ENCODE peak calls at places on chromosomes 13 and 19, in ten cellular contexts. K, W, P, R, Z, S, T, J, N and A are unnamed samples.

GRCh38 chr13:53151692-53152421 is 123.2 kb downstream of the OLFM4 start:
- DNase-seq in S (no peak), W (no peak), K (peak; percentile 39), J (peak; percentile 26), R (peak; percentile 29), N (peak; percentile 34), P (peak; percentile 20), Z (peak; percentile 68), T (no peak), A (peak; percentile 71)

GRCh38 chr19:6340493-6341201 is 7.2 kb upstream of the ACER1 start:
- DNase-seq in J (no peak), Z (no peak), K (no peak), P (no peak), W (no peak), R (no peak), T (no peak), S (no peak), N (no peak), A (no peak)

GRCh38 chr13:46593403-46593802 is 40.4 kb downstream of the LRCH1 start:
- DNase-seq in K (no peak), Z (no peak), S (no peak), P (peak; percentile 46), W (no peak), T (no peak), R (no peak), J (no peak), N (no peak), A (no peak)

GRCh38 chr19:3046621-3047306 is 15.5 kb downstream of the TLE5 start:
- DNase-seq in K (no peak), T (no peak), S (no peak), P (no peak), J (no peak), W (no peak), N (no peak), R (peak; percentile 41), Z (no peak), A (no peak)

GRCh38 chr13:98265669-98266551 is 88.8 kb upstream of the RNF113B start:
- DNase-seq in R (no peak), P (no peak), W (peak; percentile 75), K (no peak), Z (no peak), S (no peak), N (peak; percentile 64), J (no peak), T (no peak), A (no peak)

GRCh38 chr19:45186509-45187334 is 8.1 kb downstream of the BLOC1S3 start:
- DNase-seq in P (no peak), R (no peak), T (no peak), J (no peak), W (no peak), K (no peak), Z (no peak), S (no peak), N (peak; percentile 62), A (no peak)

GRCh38 chr19:35388277-35389054 is 17.6 kb downstream of the GPR42 start:
- DNase-seq in T (no peak), Z (no peak), K (no peak), W (no peak), J (no peak), S (no peak), R (no peak), P (no peak), N (no peak), A (no peak)

GRCh38 chr13:100097821-100098220 is 8.9 kb downstream of the PCCA start:
- DNase-seq in R (no peak), N (no peak), J (no peak), S (no peak), Z (no peak), W (no peak), P (no peak), K (no peak), T (no peak), A (no peak)

GRCh38 chr19:47035127-47035494 is 13.3 kb downstream of the TMEM160 start:
- DNase-seq in R (no peak), P (no peak), Z (no peak), J (no peak), T (no peak), K (no peak), S (no peak), N (no peak), W (no peak), A (peak; percentile 56)